ENCODE peak calls at places on chromosomes 16 and 17, in seven cellular contexts. Q is tibial nerve, O is K562, J is stomach, F is H1, T is ovary, V is suprapubic skin. W is an unnamed sample.
A peak's percentile ranks its signal among the peaks of the same experiment; 100 is the strongest.

GRCh38 chr16:11263737-11264136 is 5.4 kb downstream of the TNP2 start:
- DNase-seq in Q (no peak), O (no peak), J (no peak), F (no peak), T (no peak), V (no peak), W (no peak)

GRCh38 chr17:46163316-46163715 is 29.9 kb downstream of the KANSL1 start:
- DNase-seq in Q (no peak), O (no peak), J (no peak), F (no peak), T (no peak), V (no peak), W (no peak)

GRCh38 chr16:75266738-75267630 is 15.6 kb upstream of the BCAR1 start:
- DNase-seq in Q (no peak), O (no peak), J (no peak), F (no peak), T (no peak), V (no peak), W (no peak)

GRCh38 chr17:21289902-21290571 is 5.5 kb downstream of the MAP2K3 start:
- DNase-seq in Q (no peak), O (no peak), J (no peak), F (no peak), T (no peak), V (no peak), W (no peak)

GRCh38 chr16:84283314-84284167 is 11.1 kb upstream of the WFDC1 start:
- DNase-seq in Q (no peak), O (no peak), J (no peak), F (no peak), T (peak; percentile 20), V (no peak), W (no peak)

GRCh38 chr17:31739300-31739699 is 119.7 kb downstream of the COPRS start:
- DNase-seq in Q (no peak), O (no peak), J (no peak), F (no peak), T (no peak), V (no peak), W (no peak)

GRCh38 chr16:61295311-61295710 is 740.9 kb downstream of the CDH8 start:
- DNase-seq in Q (no peak), O (no peak), J (no peak), F (no peak), T (no peak), V (no peak), W (no peak)

GRCh38 chr16:70610273-70611223 is 35.8 kb upstream of the IL34 start:
- DNase-seq in Q (no peak), O (no peak), J (no peak), F (no peak), T (no peak), V (no peak), W (no peak)

GRCh38 chr17:74176546-74177001 is 26.9 kb upstream of the RPL38 start:
- DNase-seq in Q (peak; percentile 30), O (peak; percentile 72), J (peak; percentile 63), F (peak; percentile 85), T (peak; percentile 24), V (no peak), W (no peak)

GRCh38 chr17:73586921-73587680 is 57.1 kb downstream of the SDK2 start:
- DNase-seq in Q (no peak), O (peak; percentile 63), J (no peak), F (no peak), T (no peak), V (no peak), W (no peak)

GRCh38 chr16:89315791-89316581 is 98.5 kb downstream of the ZNF778 start:
- DNase-seq in Q (no peak), O (peak; percentile 33), J (peak; percentile 34), F (no peak), T (no peak), V (no peak), W (no peak)

GRCh38 chr16:58027341-58028167 is 2.0 kb downstream of the MMP15 start:
- DNase-seq in Q (no peak), O (peak; percentile 67), J (peak; percentile 71), F (peak; percentile 77), T (no peak), V (no peak), W (no peak)

GRCh38 chr17:1147664-1148063 is 32.1 kb downstream of the ABR start:
- DNase-seq in Q (no peak), O (peak; percentile 20), J (peak; percentile 81), F (peak; percentile 87), T (no peak), V (no peak), W (no peak)

GRCh38 chr17:64183815-64184397 is 54.0 kb upstream of the ERN1 start:
- DNase-seq in Q (no peak), O (no peak), J (no peak), F (no peak), T (no peak), V (no peak), W (no peak)

GRCh38 chr16:81553814-81554675 is 109.4 kb downstream of the CMIP start:
- DNase-seq in Q (no peak), O (no peak), J (peak; percentile 43), F (no peak), T (no peak), V (no peak), W (no peak)

GRCh38 chr17:50640701-50641338 is 6.1 kb downstream of the ABCC3 start:
- DNase-seq in Q (no peak), O (no peak), J (no peak), F (no peak), T (no peak), V (no peak), W (no peak)

GRCh38 chr17:50638572-50638850 is 3.8 kb downstream of the ABCC3 start:
- DNase-seq in Q (no peak), O (no peak), J (no peak), F (no peak), T (no peak), V (no peak), W (no peak)

GRCh38 chr17:50641339-50641725 is 6.7 kb downstream of the ABCC3 start:
- DNase-seq in Q (no peak), O (no peak), J (no peak), F (no peak), T (no peak), V (no peak), W (no peak)

GRCh38 chr17:50637829-50638571 is 3.3 kb downstream of the ABCC3 start:
- DNase-seq in Q (no peak), O (no peak), J (no peak), F (no peak), T (no peak), V (no peak), W (no peak)

DNA sequence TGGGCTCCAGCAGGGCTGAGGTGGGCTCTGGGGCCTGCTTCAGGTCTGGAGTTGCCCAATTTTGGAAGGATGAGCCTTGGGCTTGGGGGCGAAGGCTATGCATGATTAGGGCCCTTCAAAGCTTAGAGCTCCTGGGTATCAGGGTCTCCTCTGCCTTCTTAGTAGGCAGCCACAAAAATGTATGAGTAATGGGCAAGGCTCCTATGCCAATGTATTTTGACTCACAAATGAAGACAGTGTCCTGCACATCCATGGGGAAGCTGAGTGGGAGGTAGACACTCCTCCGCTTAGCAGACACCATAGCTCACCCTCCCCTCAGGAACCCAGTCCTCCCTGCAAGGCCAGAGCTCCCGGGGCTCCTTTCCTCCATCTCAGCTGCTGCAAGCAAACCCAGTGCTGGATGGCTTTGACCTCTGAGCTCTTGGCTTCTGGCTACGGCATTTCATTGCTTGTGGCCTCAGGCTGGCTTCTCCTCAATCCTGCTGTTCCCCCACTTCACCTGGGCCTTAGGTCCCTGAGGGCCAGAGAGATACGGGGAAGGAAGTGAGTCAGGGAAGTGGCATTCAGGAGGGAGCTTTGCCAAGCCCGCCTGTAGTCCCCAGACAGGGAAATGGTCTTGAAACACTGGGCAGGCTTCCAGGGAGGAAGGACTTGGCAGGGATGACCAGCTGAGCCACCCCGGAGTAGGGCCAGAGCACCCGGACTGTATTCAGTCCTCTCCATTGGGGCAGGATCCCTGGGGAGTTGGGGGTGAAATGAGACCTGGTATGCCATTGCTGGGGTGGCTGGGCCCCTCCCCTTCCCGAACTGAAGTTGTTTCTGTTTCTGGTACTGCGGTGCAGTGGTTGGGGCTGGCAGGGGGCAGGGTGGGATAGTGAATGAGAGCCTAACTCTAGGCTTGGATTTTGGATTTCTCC is 4.4 kb downstream of the ABCC3 start:
- DNase-seq in Q (peak; percentile 79), O (no peak), J (peak; percentile 99), F (no peak), T (peak; percentile 96), V (peak; percentile 89), W (no peak)
- TF ChIP-seq EP300 in Q (peak; percentile 75), O (no peak), J (no peak), F (no peak), T (no peak), V (no peak), W (no peak)

DNA sequence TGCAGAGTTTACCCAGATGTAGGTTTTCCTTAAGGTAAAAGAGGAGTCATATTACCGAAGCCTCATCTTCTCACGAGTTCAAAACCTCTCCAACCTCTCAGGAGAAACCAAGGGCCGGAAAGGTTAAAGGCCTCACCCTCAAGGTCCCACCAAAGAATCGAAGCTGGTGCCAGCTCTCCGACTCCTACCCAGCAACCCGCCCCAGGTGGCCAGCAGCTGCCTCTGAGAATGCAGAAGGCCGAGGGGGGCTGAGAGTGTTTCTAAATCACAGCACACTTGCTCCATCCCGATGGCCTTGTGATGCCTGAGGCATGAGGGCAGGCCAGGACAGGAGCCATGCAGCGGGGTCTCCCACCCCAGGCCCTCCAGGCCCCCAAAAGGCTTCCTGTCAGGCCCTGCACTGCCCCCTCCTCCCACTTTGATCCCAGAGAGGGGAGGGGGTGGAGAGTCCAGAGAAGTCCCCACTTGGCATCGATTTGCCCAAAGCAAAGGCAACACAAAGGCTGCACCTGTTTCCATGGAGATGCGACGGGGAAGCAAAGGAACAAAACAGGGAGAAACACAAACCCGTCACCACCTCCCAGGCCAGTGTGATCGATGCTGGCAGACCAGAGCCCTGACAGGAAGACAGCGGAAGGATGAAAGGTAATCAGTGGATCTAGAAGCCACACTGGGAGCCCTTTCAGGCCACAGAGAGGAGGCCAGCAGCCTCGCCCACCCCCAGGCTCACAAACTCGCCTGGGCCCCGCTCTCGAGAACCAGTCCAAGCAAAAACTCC is 39.0 kb downstream of the CUEDC1 start:
- DNase-seq in Q (no peak), O (no peak), J (no peak), F (peak; percentile 72), T (no peak), V (no peak), W (no peak)
- H3K4me3 ChIP-seq in Q (no peak overlapping the region), O (no peak overlapping the region), J (no peak overlapping the region), F (no peak overlapping the region), T (no peak overlapping the region), V (no peak overlapping the region), W (peak overlapping the region; percentile 2)

DNA sequence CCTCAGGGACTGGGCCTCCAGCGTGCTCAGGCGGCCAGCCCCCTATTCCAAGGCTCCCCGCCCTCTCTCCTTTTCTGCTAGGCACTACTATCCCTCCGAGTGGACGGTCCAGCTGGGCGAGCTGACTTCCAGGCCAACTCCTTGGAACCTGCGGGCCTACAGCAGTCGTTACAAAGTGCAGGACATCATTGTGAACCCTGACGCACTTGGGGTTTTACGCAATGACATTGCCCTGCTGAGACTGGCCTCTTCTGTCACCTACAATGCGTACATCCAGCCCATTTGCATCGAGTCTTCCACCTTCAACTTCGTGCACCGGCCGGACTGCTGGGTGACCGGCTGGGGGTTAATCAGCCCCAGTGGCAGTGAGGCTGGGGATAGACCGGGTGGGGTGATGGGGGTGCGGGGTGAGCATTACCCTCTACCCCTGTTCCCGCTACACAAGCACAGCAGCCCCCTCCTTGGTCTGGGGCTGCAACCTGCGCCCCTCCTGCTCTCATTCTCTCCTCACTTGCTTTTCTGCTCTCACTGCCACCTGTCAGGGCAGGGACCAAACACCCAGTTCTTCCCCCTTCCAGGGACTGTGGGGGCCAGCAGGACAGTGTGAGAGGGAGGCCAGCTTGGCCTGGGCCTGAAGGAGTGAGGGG is 1.1 kb downstream of the PRSS41 start:
- DNase-seq in Q (no peak), O (no peak), J (no peak), F (no peak), T (no peak), V (peak; percentile 65), W (no peak)
- H3K27ac ChIP-seq in Q (no peak overlapping the region), O (no peak overlapping the region), J (peak overlapping the region; percentile 76), F (no peak overlapping the region), T (no peak overlapping the region), V (no peak overlapping the region), W (no peak overlapping the region)

GRCh38 chr17:77404812-77405581 is 264.2 kb downstream of the SEC14L1 start:
- DNase-seq in Q (no peak), O (no peak), J (peak; percentile 56), F (no peak), T (no peak), V (no peak), W (no peak)
- TF ChIP-seq EP300 in Q (peak; percentile 46), O (no peak), J (no peak), F (no peak), T (no peak), V (no peak), W (no peak)

W was measured in esophagus muscularis mucosa.